ENCODE peak calls at places on chromosome 21, in seven cellular contexts. V, U, M, D, O, R and P are unnamed samples.

GRCh38 chr21:44267655-44268142 is 6.0 kb upstream of the DNMT3L start:
- DNase-seq in V (no peak), U (no peak), M (no peak), D (no peak), O (no peak), R (no peak), P (no peak)

GRCh38 chr21:29217818-29218252 is 80.9 kb upstream of the BACH1 start:
- DNase-seq in V (no peak), U (no peak), M (no peak), D (peak), O (no peak), R (peak), P (peak)

GRCh38 chr21:34836933-34837505 is 168.2 kb downstream of the CLIC6 start:
- DNase-seq in V (no peak), U (no peak), M (no peak), D (no peak), O (no peak), R (no peak), P (no peak)

GRCh38 chr21:28639742-28640141 is 352.9 kb downstream of the LTN1 start:
- DNase-seq in V (no peak), U (no peak), M (no peak), D (no peak), O (no peak), R (no peak), P (no peak)

GRCh38 chr21:17752171-17752570 is 67.0 kb downstream of the C21orf91 start:
- DNase-seq in V (no peak), U (no peak), M (no peak), D (no peak), O (no peak), R (no peak), P (no peak)

GRCh38 chr21:30340714-30341573 is 3.5 kb upstream of the KRTAP27-1 start:
- DNase-seq in V (peak), U (peak), M (peak), D (peak), O (no peak), R (peak), P (peak)

GRCh38 chr21:16517380-16517779 is 787.6 kb downstream of the USP25 start:
- DNase-seq in V (no peak), U (no peak), M (no peak), D (peak), O (no peak), R (peak), P (no peak)

GRCh38 chr21:25801217-25802015 is 66.6 kb downstream of the GABPA start:
- DNase-seq in V (peak), U (peak), M (peak), D (peak), O (peak), R (peak), P (peak)

GRCh38 chr21:34802180-34802899 is 133.5 kb downstream of the CLIC6 start:
- DNase-seq in V (no peak), U (no peak), M (no peak), D (no peak), O (no peak), R (peak), P (no peak)

GRCh38 chr21:29382029-29382654 is 83.4 kb downstream of the BACH1 start:
- DNase-seq in V (peak), U (no peak), M (no peak), D (peak), O (no peak), R (peak), P (peak)

GRCh38 chr21:34965200-34966174 is 83.6 kb downstream of the RUNX1 start:
- DNase-seq in V (no peak), U (no peak), M (no peak), D (peak), O (no peak), R (no peak), P (peak)

GRCh38 chr21:28805885-28806284 is 186.8 kb downstream of the LTN1 start:
- DNase-seq in V (no peak), U (no peak), M (no peak), D (peak), O (no peak), R (peak), P (peak)

GRCh38 chr21:34022557-34023335 is 50.6 kb upstream of the MRPS6 start:
- DNase-seq in V (peak), U (no peak), M (no peak), D (no peak), O (no peak), R (no peak), P (no peak)

GRCh38 chr21:17554619-17555472 is 42.0 kb downstream of the CXADR start:
- DNase-seq in V (peak), U (peak), M (no peak), D (peak), O (no peak), R (peak), P (no peak)

GRCh38 chr21:34881894-34882371 is 167.2 kb downstream of the RUNX1 start:
- DNase-seq in V (no peak), U (no peak), M (no peak), D (peak), O (no peak), R (peak), P (peak)

GRCh38 chr21:29196021-29196663 is 65.7 kb downstream of the MAP3K7CL start:
- DNase-seq in V (peak), U (no peak), M (no peak), D (peak), O (peak), R (peak), P (peak)

GRCh38 chr21:34636961-34637360 is 22.0 kb upstream of the RCAN1 start:
- DNase-seq in V (no peak), U (no peak), M (no peak), D (no peak), O (no peak), R (peak), P (no peak)

GRCh38 chr21:34536311-34536710 is 24.3 kb upstream of the KCNE1 start:
- DNase-seq in V (peak), U (no peak), M (no peak), D (no peak), O (no peak), R (peak), P (peak)

GRCh38 chr21:19224090-19224489 is 820.5 kb upstream of the TMPRSS15 start:
- DNase-seq in V (no peak), U (no peak), M (no peak), D (no peak), O (no peak), R (no peak), P (no peak)

DNA sequence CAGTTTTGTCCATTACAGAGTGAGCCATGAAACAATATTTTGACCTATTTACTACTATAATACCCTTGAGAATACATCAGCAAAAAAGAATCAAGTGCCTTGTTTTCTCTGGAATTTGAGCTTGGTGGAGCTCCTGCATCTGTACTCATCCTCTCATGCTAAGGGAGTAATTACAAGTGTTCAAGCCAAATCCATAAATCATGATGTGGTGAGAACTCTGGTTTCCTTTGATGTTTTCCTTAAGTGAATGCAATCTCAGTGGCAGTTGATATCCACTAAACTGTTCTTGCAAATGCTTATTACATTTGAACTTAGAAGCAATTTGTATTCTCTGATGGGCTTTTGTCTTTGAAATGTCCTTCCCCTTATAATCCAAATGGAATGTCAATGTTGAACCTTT is 824.7 kb upstream of the TMPRSS15 start:
- DNase-seq in V (no peak), U (no peak), M (no peak), D (no peak), O (no peak), R (no peak), P (peak)
- H2BK5ac ChIP-seq in V (no peak), U (no peak), M (no peak), D (no peak), O (no peak), R (no peak), P (no peak)

GRCh38 chr21:36229181-36229580 is 72.6 kb downstream of the DOP1B start:
- DNase-seq in V (no peak), U (no peak), M (no peak), D (no peak), O (no peak), R (no peak), P (no peak)
- H2BK5ac ChIP-seq in V (no peak), U (no peak), M (no peak), D (no peak), O (no peak), R (no peak), P (no peak)

DNA sequence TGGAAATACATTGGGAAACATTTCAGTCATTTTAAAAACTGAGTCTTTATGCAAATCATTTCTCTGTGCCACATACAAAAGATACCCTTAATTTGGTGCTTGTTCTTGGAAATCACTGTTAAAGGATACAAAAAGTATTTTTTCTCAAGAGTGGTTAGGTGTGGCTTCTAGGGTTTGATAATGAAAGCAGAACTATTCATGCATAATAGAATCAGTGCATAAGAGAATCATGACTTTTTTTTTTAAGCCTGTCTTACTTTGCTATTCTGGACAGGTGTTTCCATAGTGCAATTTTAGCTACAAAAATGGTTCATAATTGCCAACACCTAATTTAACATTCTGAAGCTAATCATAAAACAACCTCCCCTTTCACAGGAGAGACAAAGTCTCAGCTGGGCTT is 233.0 kb upstream of the NRIP1 start:
- DNase-seq in V (no peak), U (no peak), M (no peak), D (no peak), O (no peak), R (no peak), P (no peak)
- H2BK5ac ChIP-seq in V (no peak), U (no peak), M (no peak), D (no peak), O (no peak), R (no peak), P (no peak)

DNA sequence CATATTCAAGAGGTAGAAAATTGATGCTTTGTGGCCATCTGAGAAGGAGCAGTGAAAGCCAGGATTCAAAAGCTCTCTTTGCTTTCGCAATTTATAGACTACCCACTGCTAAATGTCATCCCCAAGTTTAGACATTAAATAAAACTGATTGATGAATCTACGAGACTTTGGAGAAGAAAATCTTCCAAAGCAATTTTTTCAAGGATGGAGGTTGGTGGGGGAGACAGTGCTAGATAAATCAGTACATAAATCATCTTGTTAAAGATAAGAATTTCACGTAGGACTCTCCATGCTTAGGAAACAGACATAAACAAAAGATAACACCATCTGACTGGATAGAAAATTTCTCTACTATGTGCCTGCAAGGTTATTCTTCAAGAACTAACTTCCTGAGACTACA is 147.6 kb upstream of the TIAM1 start:
- DNase-seq in V (no peak), U (no peak), M (no peak), D (no peak), O (no peak), R (no peak), P (peak)
- H2BK5ac ChIP-seq in V (no peak), U (no peak), M (no peak), D (no peak), O (no peak), R (no peak), P (no peak)

GRCh38 chr21:42145569-42146250 is 73.2 kb upstream of the ABCG1 start:
- DNase-seq in V (peak), U (peak), M (peak), D (peak), O (peak), R (peak), P (peak)

GRCh38 chr21:42142598-42142997 is 71.5 kb downstream of the UMODL1 start:
- DNase-seq in V (no peak), U (no peak), M (no peak), D (no peak), O (no peak), R (no peak), P (no peak)

GRCh38 chr21:42143111-42143510 is 72.0 kb downstream of the UMODL1 start:
- DNase-seq in V (no peak), U (no peak), M (no peak), D (no peak), O (no peak), R (no peak), P (no peak)

GRCh38 chr21:42144679-42145568 is 73.8 kb downstream of the UMODL1 start:
- DNase-seq in V (no peak), U (no peak), M (no peak), D (no peak), O (no peak), R (no peak), P (no peak)

DNA sequence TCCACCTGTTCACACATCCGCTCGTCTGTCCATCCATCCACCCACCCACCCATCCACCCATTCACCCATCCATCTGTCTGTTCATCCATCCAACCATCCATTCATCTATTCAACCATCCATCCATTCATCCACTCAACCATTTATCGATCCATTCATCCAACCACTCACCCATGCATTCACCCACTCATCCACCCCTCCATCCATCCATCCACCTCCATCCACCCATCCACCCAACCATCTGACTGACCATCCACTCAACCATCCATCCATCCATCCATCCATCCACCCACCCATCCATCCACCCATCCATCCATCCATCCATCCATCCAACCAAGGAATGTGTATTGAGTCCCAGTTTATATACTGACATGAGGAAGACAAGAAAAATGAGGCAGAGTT is 73.1 kb downstream of the UMODL1 start:
- DNase-seq in V (no peak), U (no peak), M (no peak), D (no peak), O (no peak), R (no peak), P (no peak)
- H2BK5ac ChIP-seq in V (no peak), U (no peak), M (no peak), D (no peak), O (no peak), R (no peak), P (no peak)

DNA sequence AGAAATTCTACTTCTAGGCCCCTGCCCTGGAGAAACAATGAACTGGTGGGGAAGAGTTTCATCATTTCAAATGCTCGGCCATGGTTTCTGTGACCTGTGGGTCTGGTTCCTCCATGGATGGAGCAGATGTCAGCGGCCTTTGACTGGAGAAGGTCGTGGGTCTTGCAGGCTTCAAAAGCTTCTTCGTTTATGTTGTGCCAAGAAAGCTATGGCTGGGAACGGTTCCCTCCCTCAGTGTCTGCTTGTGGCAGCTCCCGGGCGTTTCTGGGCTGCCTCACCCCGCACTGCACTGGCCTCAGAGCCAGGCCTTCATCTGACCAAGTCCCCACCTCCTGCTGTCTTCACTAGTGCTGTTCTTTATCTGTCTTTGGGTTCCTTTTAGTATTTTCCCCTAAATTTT is 46.4 kb upstream of the POFUT2 start:
- DNase-seq in V (no peak), U (no peak), M (no peak), D (no peak), O (no peak), R (no peak), P (no peak)
- H2BK5ac ChIP-seq in V (no peak), U (no peak), M (no peak), D (no peak), O (no peak), R (no peak), P (peak)

GRCh38 chr21:36639769-36640168 is 59.1 kb upstream of the SIM2 start:
- DNase-seq in V (no peak), U (no peak), M (no peak), D (no peak), O (no peak), R (no peak), P (no peak)

GRCh38 chr21:36640260-36641244 is 58.4 kb upstream of the SIM2 start:
- DNase-seq in V (peak), U (no peak), M (peak), D (peak), O (no peak), R (peak), P (peak)

GRCh38 chr21:36641886-36642285 is 57.0 kb upstream of the SIM2 start:
- DNase-seq in V (no peak), U (no peak), M (no peak), D (no peak), O (no peak), R (no peak), P (no peak)

GRCh38 chr21:36642777-36643176 is 56.1 kb upstream of the SIM2 start:
- DNase-seq in V (no peak), U (no peak), M (no peak), D (no peak), O (no peak), R (no peak), P (no peak)

GRCh38 chr21:36641346-36641745 is 57.6 kb upstream of the SIM2 start:
- DNase-seq in V (no peak), U (no peak), M (no peak), D (no peak), O (no peak), R (no peak), P (no peak)
- H2BK5ac ChIP-seq in V (no peak), U (no peak), M (no peak), D (no peak), O (no peak), R (no peak), P (no peak)

GRCh38 chr21:42694751-42695150 is 41.3 kb downstream of the PDE9A start:
- DNase-seq in V (no peak), U (no peak), M (no peak), D (no peak), O (no peak), R (no peak), P (no peak)
- H2BK5ac ChIP-seq in V (no peak), U (no peak), M (no peak), D (no peak), O (no peak), R (no peak), P (no peak)

DNA sequence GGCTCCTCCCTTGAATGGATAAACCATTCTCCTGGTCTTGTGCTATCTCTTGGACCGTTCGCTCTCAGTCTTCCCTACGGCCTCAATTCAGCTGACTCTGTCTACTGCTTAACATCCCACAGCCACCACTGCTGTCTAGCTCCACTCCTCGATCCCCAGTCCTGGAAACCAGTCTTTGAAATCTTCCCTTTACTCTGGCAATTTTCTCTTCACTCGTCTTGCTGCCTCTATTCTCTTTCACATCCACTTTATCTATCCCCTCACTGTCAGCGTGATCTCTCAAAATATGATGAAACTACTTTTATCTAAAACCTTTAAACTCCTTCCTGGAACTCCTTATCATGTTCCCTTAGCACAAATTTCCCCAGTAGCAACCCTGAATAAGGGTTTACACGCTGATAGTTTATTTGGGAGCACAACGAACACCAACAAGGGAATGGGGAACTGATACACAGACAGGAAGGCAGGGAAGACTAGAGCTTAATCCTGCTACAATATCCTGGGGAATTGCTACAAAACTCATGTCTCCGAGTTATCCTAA is 131.6 kb upstream of the SAMSN1 start:
- DNase-seq in V (no peak), U (no peak), M (no peak), D (no peak), O (no peak), R (no peak), P (no peak)
- H2BK5ac ChIP-seq in V (no peak), U (no peak), M (no peak), D (no peak), O (no peak), R (no peak), P (no peak)

GRCh38 chr21:40210251-40210650 is 343.0 kb downstream of the PCP4 start:
- DNase-seq in V (no peak), U (no peak), M (no peak), D (no peak), O (no peak), R (peak), P (no peak)

GRCh38 chr21:40208206-40208950 is 341.1 kb downstream of the PCP4 start:
- DNase-seq in V (no peak), U (no peak), M (no peak), D (no peak), O (no peak), R (peak), P (no peak)

GRCh38 chr21:40204956-40205355 is 337.7 kb downstream of the PCP4 start:
- DNase-seq in V (no peak), U (no peak), M (no peak), D (no peak), O (no peak), R (no peak), P (no peak)

GRCh38 chr21:40208960-40209359 is 341.7 kb downstream of the PCP4 start:
- DNase-seq in V (no peak), U (no peak), M (no peak), D (no peak), O (no peak), R (no peak), P (no peak)
- H2BK5ac ChIP-seq in V (no peak), U (no peak), M (no peak), D (no peak), O (no peak), R (no peak), P (no peak)